ENCODE peak calls at places on chromosomes 4 and X, in five cellular contexts. M, E, Q, U and S are unnamed samples.

GRCh38 chr4:105387466-105387865 is 86.4 kb downstream of the PPA2 start:
- DNase-seq in M (no peak), E (no peak), Q (no peak), U (no peak), S (no peak)

GRCh38 chrX:78327370-78328048 is at the start of gene CYSLTR1:
- DNase-seq in M (no peak), E (peak), Q (no peak), U (no peak), S (peak)

GRCh38 chrX:44731160-44731559 is 112.7 kb upstream of the DUSP21 start:
- DNase-seq in M (no peak), E (no peak), Q (peak), U (peak), S (no peak)

GRCh38 chrX:9164535-9165425 is 130.9 kb upstream of the FAM9B start:
- DNase-seq in M (no peak), E (no peak), Q (no peak), U (peak), S (no peak)

GRCh38 chrX:37371578-37371981 is 22.4 kb downstream of the PRRG1 start:
- DNase-seq in M (no peak), E (no peak), Q (peak), U (no peak), S (no peak)

GRCh38 chr4:32775049-32775448 is 2054.9 kb downstream of the PCDH7 start:
- DNase-seq in M (peak), E (peak), Q (no peak), U (peak), S (peak)

GRCh38 chr4:2937146-2937857 is 25.9 kb downstream of the NOP14 start:
- DNase-seq in M (peak), E (no peak), Q (no peak), U (peak), S (no peak)

GRCh38 chr4:123248260-123248659 is 148.3 kb upstream of the SPRY1 start:
- DNase-seq in M (no peak), E (no peak), Q (peak), U (no peak), S (no peak)

GRCh38 chrX:24241822-24242648 is 71.8 kb downstream of the SUPT20HL2 start:
- DNase-seq in M (no peak), E (peak), Q (peak), U (peak), S (peak)

GRCh38 chrX:47586043-47586787 is 4.0 kb downstream of the TIMP1 start:
- DNase-seq in M (no peak), E (no peak), Q (no peak), U (no peak), S (no peak)

GRCh38 chr4:33086351-33086900 is 2366.3 kb downstream of the PCDH7 start:
- DNase-seq in M (no peak), E (no peak), Q (peak), U (no peak), S (no peak)

GRCh38 chr4:180560896-180561295 is 1682.3 kb upstream of the TENM3 start:
- DNase-seq in M (no peak), E (no peak), Q (no peak), U (peak), S (no peak)

GRCh38 chrX:12210921-12211320 is 72.6 kb downstream of the FRMPD4 start:
- DNase-seq in M (no peak), E (no peak), Q (peak), U (peak), S (no peak)

GRCh38 chr4:182337366-182337765 is 94.2 kb downstream of the TENM3 start:
- DNase-seq in M (no peak), E (no peak), Q (no peak), U (no peak), S (no peak)
- TF ChIP-seq EZH2phosphoT487 in M (no peak), E (no peak), Q (no peak), U (no peak), S (no peak)

GRCh38 chr4:81635747-81636146 is 164.0 kb upstream of the RASGEF1B start:
- DNase-seq in M (peak), E (peak), Q (no peak), U (peak), S (no peak)
- H3K4me2 ChIP-seq in M (peak), E (peak), Q (no peak), U (no peak), S (no peak)

GRCh38 chrX:71103110-71103983 is 3.2 kb downstream of the CXorf65 start:
- DNase-seq in M (no peak), E (peak), Q (peak), U (no peak), S (peak)

GRCh38 chrX:71105638-71106037 is 902 bp downstream of the CXorf65 start:
- DNase-seq in M (no peak), E (no peak), Q (no peak), U (no peak), S (no peak)

GRCh38 chrX:71107762-71108360 is 1.3 kb upstream of the CXorf65 start:
- DNase-seq in M (no peak), E (no peak), Q (no peak), U (no peak), S (no peak)

GRCh38 chrX:71106427-71106826 is at the start of gene CXorf65:
- DNase-seq in M (no peak), E (no peak), Q (no peak), U (no peak), S (no peak)

DNA sequence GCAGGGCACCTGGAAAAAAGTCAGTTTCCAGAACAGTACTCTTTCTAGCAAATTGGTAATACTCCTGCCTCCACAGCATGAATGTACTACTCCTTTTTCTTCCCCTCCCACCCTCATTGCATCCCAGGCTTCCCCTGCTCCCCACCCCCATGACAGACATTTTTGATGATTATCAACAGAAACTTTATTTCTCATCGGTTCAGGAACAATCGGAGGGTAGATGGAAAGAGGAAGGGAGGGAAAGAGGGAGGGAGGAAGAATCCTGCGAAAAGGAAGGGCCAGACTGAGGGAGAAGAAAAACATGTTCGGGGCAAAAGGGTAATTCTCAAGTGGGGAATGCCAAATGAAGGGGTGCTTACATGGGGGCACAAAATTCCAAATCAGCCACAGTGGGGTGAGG is 705 bp upstream of the CXorf65 start:
- DNase-seq in M (no peak), E (no peak), Q (no peak), U (no peak), S (no peak)
- H3K4me3 ChIP-seq in M (no peak), E (no peak), Q (no peak), U (no peak), S (no peak)

GRCh38 chr4:164212714-164213113 is 541.2 kb upstream of the SMIM31 start:
- DNase-seq in M (no peak), E (no peak), Q (no peak), U (peak), S (no peak)
- TF ChIP-seq EZH2phosphoT487 in M (no peak), E (no peak), Q (no peak), U (no peak), S (no peak)

GRCh38 chr4:38306482-38307071 is 346.4 kb downstream of the PTTG2 start:
- DNase-seq in M (no peak), E (no peak), Q (no peak), U (no peak), S (no peak)

GRCh38 chr4:38311495-38311894 is 351.3 kb downstream of the PTTG2 start:
- DNase-seq in M (no peak), E (no peak), Q (no peak), U (no peak), S (no peak)

GRCh38 chr4:38310446-38311043 is 350.3 kb downstream of the PTTG2 start:
- DNase-seq in M (no peak), E (no peak), Q (peak), U (no peak), S (peak)

GRCh38 chr4:38308728-38309315 is 348.6 kb downstream of the PTTG2 start:
- DNase-seq in M (no peak), E (no peak), Q (peak), U (peak), S (no peak)

DNA sequence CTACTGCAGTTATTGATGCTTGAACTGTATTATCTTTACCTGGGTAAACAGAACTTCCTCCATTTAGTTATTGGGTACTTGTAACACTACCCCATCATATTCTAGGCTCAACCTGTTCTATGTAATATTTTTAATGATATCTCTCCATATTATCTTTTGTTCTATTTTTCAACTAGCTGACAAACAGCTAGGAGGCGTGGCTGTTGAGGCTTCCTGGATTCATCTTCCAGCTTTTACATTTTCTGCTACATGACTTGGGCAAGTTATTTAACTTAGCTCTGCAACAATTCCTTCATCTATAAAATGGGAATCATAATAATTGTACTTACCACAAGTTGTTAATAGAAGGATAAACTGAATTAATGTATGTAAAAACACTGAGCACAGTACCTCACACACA is 349.3 kb downstream of the PTTG2 start:
- DNase-seq in M (no peak), E (no peak), Q (no peak), U (no peak), S (no peak)
- H3K4me2 ChIP-seq in M (peak), E (no peak), Q (no peak), U (peak), S (no peak)